ENCODE peak calls at places on chromosomes 6 and 20, in eight cellular contexts. A, O, M, V, B, R, S and N are unnamed samples.

GRCh38 chr6:137217801-137218472 is 1.2 kb downstream of the IFNGR1 start:
- DNase-seq in A (peak; percentile 53), O (no peak), M (peak; percentile 68), V (no peak), B (no peak), R (no peak), S (no peak), N (no peak)

GRCh38 chr6:53593001-53593488 is 48.1 kb upstream of the GCLC start:
- DNase-seq in A (peak; percentile 80), O (no peak), M (no peak), V (no peak), B (no peak), R (no peak), S (no peak), N (no peak)

GRCh38 chr6:138263963-138264362 is 45.7 kb upstream of the PBOV1 start:
- DNase-seq in A (no peak), O (no peak), M (no peak), V (no peak), B (no peak), R (no peak), S (no peak), N (no peak)

GRCh38 chr6:149373511-149373910 is 26.6 kb upstream of the SUMO4 start:
- DNase-seq in A (no peak), O (no peak), M (no peak), V (no peak), B (no peak), R (no peak), S (no peak), N (no peak)

GRCh38 chr20:62305765-62306431 is 3.1 kb downstream of the ADRM1 start:
- DNase-seq in A (peak; percentile 60), O (no peak), M (no peak), V (no peak), B (no peak), R (no peak), S (no peak), N (no peak)

GRCh38 chr6:155678361-155678760 is 222.7 kb upstream of the NOX3 start:
- DNase-seq in A (no peak), O (no peak), M (no peak), V (no peak), B (no peak), R (no peak), S (no peak), N (no peak)

GRCh38 chr6:119443993-119444641 is 94.6 kb upstream of the MAN1A1 start:
- DNase-seq in A (peak; percentile 55), O (no peak), M (no peak), V (no peak), B (no peak), R (no peak), S (no peak), N (no peak)

GRCh38 chr6:11609324-11610071 is 71.9 kb downstream of the TMEM170B start:
- DNase-seq in A (peak; percentile 41), O (no peak), M (no peak), V (no peak), B (no peak), R (peak; percentile 64), S (peak; percentile 47), N (peak; percentile 40)

GRCh38 chr6:82144852-82145332 is 102.7 kb downstream of the IBTK start:
- DNase-seq in A (peak; percentile 95), O (peak; percentile 47), M (peak; percentile 7), V (no peak), B (peak; percentile 57), R (peak; percentile 73), S (peak; percentile 11), N (peak; percentile 33)

GRCh38 chr6:159880412-159880811 is 10.4 kb upstream of the MAS1 start:
- DNase-seq in A (no peak), O (no peak), M (no peak), V (no peak), B (no peak), R (no peak), S (no peak), N (no peak)

GRCh38 chr6:32244270-32244669 is 20.4 kb upstream of the NOTCH4 start:
- DNase-seq in A (no peak), O (no peak), M (no peak), V (no peak), B (no peak), R (no peak), S (no peak), N (no peak)

GRCh38 chr6:169847141-169847674 is 95.8 kb downstream of the ERMARD start:
- DNase-seq in A (no peak), O (no peak), M (no peak), V (no peak), B (no peak), R (no peak), S (no peak), N (no peak)

GRCh38 chr6:70957284-70957617 is 391 bp upstream of the B3GAT2 start:
- DNase-seq in A (no peak), O (no peak), M (no peak), V (no peak), B (no peak), R (no peak), S (no peak), N (no peak)

GRCh38 chr6:24664049-24664987 is 2.4 kb downstream of the TDP2 start:
- DNase-seq in A (no peak), O (no peak), M (peak; percentile 59), V (no peak), B (no peak), R (no peak), S (no peak), N (no peak)

GRCh38 chr6:35664945-35665344 is 23.8 kb downstream of the FKBP5 start:
- DNase-seq in A (peak; percentile 27), O (no peak), M (no peak), V (no peak), B (no peak), R (no peak), S (no peak), N (no peak)

GRCh38 chr6:105001906-105002305 is 45.0 kb downstream of the LIN28B start:
- DNase-seq in A (no peak), O (no peak), M (no peak), V (no peak), B (no peak), R (no peak), S (no peak), N (peak; percentile 17)

GRCh38 chr6:21594427-21595264 is 1.1 kb downstream of the SOX4 start:
- DNase-seq in A (no peak), O (no peak), M (peak; percentile 69), V (no peak), B (peak; percentile 64), R (no peak), S (peak; percentile 64), N (peak; percentile 36)

GRCh38 chr6:100846276-100846675 is 34.9 kb downstream of the ASCC3 start:
- DNase-seq in A (peak; percentile 35), O (no peak), M (no peak), V (no peak), B (no peak), R (no peak), S (no peak), N (no peak)

GRCh38 chr6:105648276-105648675 is 245.4 kb upstream of the PREP start:
- DNase-seq in A (no peak), O (no peak), M (no peak), V (no peak), B (no peak), R (no peak), S (peak; percentile 27), N (peak; percentile 24)

GRCh38 chr6:27133281-27134227 is 113.9 kb upstream of the PRSS16 start:
- DNase-seq in A (peak; percentile 68), O (peak; percentile 59), M (peak; percentile 79), V (peak; percentile 63), B (peak; percentile 73), R (no peak), S (peak; percentile 83), N (no peak)

GRCh38 chr20:59825944-59826759 is 107.3 kb downstream of the SYCP2 start:
- DNase-seq in A (peak; percentile 77), O (no peak), M (peak; percentile 77), V (no peak), B (peak; percentile 93), R (no peak), S (no peak), N (no peak)

GRCh38 chr6:46612645-46613044 is 40.0 kb downstream of the CYP39A1 start:
- DNase-seq in A (no peak), O (no peak), M (no peak), V (no peak), B (no peak), R (no peak), S (no peak), N (no peak)

GRCh38 chr20:58986286-58986967 is 5.4 kb downstream of the NELFCD start:
- DNase-seq in A (no peak), O (no peak), M (no peak), V (no peak), B (no peak), R (no peak), S (no peak), N (no peak)

GRCh38 chr20:507006-507758 is 36.4 kb downstream of the CSNK2A1 start:
- DNase-seq in A (no peak), O (no peak), M (no peak), V (no peak), B (no peak), R (no peak), S (no peak), N (no peak)

GRCh38 chr6:108798672-108799355 is 49.4 kb upstream of the ARMC2 start:
- DNase-seq in A (no peak), O (no peak), M (peak; percentile 38), V (peak; percentile 7), B (no peak), R (no peak), S (peak; percentile 30), N (no peak)

GRCh38 chr20:59182401-59183044 is 18.9 kb downstream of the ZNF831 start:
- DNase-seq in A (no peak), O (no peak), M (no peak), V (no peak), B (no peak), R (no peak), S (no peak), N (no peak)

GRCh38 chr6:147787407-147787806 is 278.9 kb downstream of the SAMD5 start:
- DNase-seq in A (no peak), O (no peak), M (no peak), V (no peak), B (no peak), R (no peak), S (no peak), N (no peak)

GRCh38 chr6:145313041-145313855 is 422.1 kb downstream of the EPM2A start:
- DNase-seq in A (no peak), O (no peak), M (no peak), V (no peak), B (no peak), R (no peak), S (no peak), N (no peak)

GRCh38 chr20:46746972-46747371 is 37.5 kb downstream of the SLC2A10 start:
- DNase-seq in A (peak; percentile 74), O (no peak), M (peak; percentile 19), V (no peak), B (peak; percentile 70), R (no peak), S (no peak), N (no peak)

GRCh38 chr20:57601737-57602136 is 18.5 kb downstream of the ZBP1 start:
- DNase-seq in A (no peak), O (no peak), M (no peak), V (no peak), B (no peak), R (no peak), S (no peak), N (no peak)